ENCODE peak calls at places on chromosomes 7 and 10, in seven cellular contexts. C, Q, I, T, H, L and N are unnamed samples.

GRCh38 chr7:155604504-155604997 is 39.9 kb upstream of the RBM33 start:
- DNase-seq in C (no peak), Q (no peak), I (no peak), T (no peak), H (no peak), L (no peak), N (no peak)

GRCh38 chr7:51602321-51602720 is 285.7 kb upstream of the COBL start:
- DNase-seq in C (no peak), Q (no peak), I (no peak), T (no peak), H (no peak), L (no peak), N (no peak)

GRCh38 chr10:131947631-131948347 is 33.9 kb downstream of the BNIP3 start:
- DNase-seq in C (no peak), Q (no peak), I (peak), T (no peak), H (peak), L (no peak), N (no peak)

GRCh38 chr10:29600067-29600466 is 34.7 kb downstream of the SVIL start:
- DNase-seq in C (no peak), Q (no peak), I (no peak), T (no peak), H (peak), L (no peak), N (no peak)

GRCh38 chr7:75808106-75808505 is 5.5 kb downstream of the CCL24 start:
- DNase-seq in C (no peak), Q (no peak), I (no peak), T (no peak), H (no peak), L (no peak), N (no peak)

GRCh38 chr10:3067045-3067858 is at the start of gene PFKP:
- DNase-seq in C (no peak), Q (peak), I (no peak), T (peak), H (no peak), L (peak), N (peak)

GRCh38 chr7:151249034-151249731 is 689 bp upstream of the SMARCD3 start:
- DNase-seq in C (peak), Q (peak), I (peak), T (no peak), H (peak), L (no peak), N (no peak)

GRCh38 chr10:18079665-18080295 is 60.4 kb upstream of the CACNB2 start:
- DNase-seq in C (no peak), Q (no peak), I (no peak), T (no peak), H (peak), L (no peak), N (no peak)